ENCODE peak calls at places on chromosomes 1 and 21, in six cellular contexts. R, D, V, F, J and T are unnamed samples.

GRCh38 chr1:152654110-152654509 is 9.1 kb upstream of the LCE2D start:
- DNase-seq in V (peak; percentile 44), D (peak; percentile 18), R (peak; percentile 64), F (no peak), J (peak; percentile 23), T (peak; percentile 53)

GRCh38 chr1:117732956-117733355 is 127.1 kb downstream of the TENT5C start:
- DNase-seq in F (no peak), J (no peak), D (no peak), R (no peak), V (no peak), T (no peak)

GRCh38 chr21:15071012-15071411 is 6.2 kb upstream of the NRIP1 start:
- DNase-seq in F (no peak), V (no peak), R (no peak), J (no peak), D (no peak), T (no peak)

GRCh38 chr1:100122177-100122576 is 10.6 kb downstream of the SASS6 start:
- DNase-seq in R (no peak), F (no peak), D (peak; percentile 18), J (no peak), V (no peak), T (no peak)

GRCh38 chr1:107626075-107626796 is 338.7 kb downstream of the VAV3 start:
- DNase-seq in D (peak; percentile 8), R (no peak), F (no peak), V (peak; percentile 3), J (no peak), T (no peak)

GRCh38 chr1:11741919-11742598 is 6.1 kb downstream of the AGTRAP start:
- DNase-seq in R (no peak), D (peak; percentile 26), J (no peak), V (peak; percentile 36), F (no peak), T (no peak)

GRCh38 chr1:155323729-155324040 is 3.0 kb downstream of the RUSC1 start:
- DNase-seq in D (peak; percentile 92), J (peak; percentile 75), V (peak; percentile 95), F (peak; percentile 54), R (peak; percentile 92), T (peak; percentile 94)

GRCh38 chr1:75265792-75266191 is 131.6 kb downstream of the LHX8 start:
- DNase-seq in V (peak; percentile 73), F (no peak), R (peak; percentile 26), D (peak; percentile 26), J (no peak), T (peak; percentile 74)

GRCh38 chr1:154519661-154520060 is 17.4 kb upstream of the SHE start:
- DNase-seq in D (no peak), F (no peak), V (no peak), R (no peak), J (no peak), T (no peak)

GRCh38 chr1:2787163-2787911 is 14.2 kb downstream of the TTC34 start:
- DNase-seq in V (no peak), D (no peak), F (no peak), J (no peak), R (no peak), T (no peak)

GRCh38 chr21:23963454-23963853 is 1643.8 kb downstream of the MRPL39 start:
- DNase-seq in V (no peak), R (no peak), J (no peak), D (no peak), F (no peak), T (peak; percentile 10)

GRCh38 chr1:35876988-35877387 is 6.0 kb upstream of the AGO1 start:
- DNase-seq in D (no peak), F (no peak), R (peak; percentile 18), J (no peak), V (peak; percentile 54), T (peak; percentile 11)

GRCh38 chr21:44064852-44065403 is 42.3 kb upstream of the PWP2 start:
- DNase-seq in F (no peak), R (no peak), J (no peak), V (no peak), D (no peak), T (no peak)

GRCh38 chr1:20610950-20611349 is 22.1 kb downstream of the CDA start:
- DNase-seq in R (no peak), F (no peak), J (no peak), D (no peak), V (no peak), T (no peak)

GRCh38 chr1:215219372-215219771 is 136.8 kb downstream of the KCNK2 start:
- DNase-seq in F (no peak), R (no peak), J (no peak), V (no peak), D (no peak), T (no peak)

GRCh38 chr1:30748098-30748698 is 9.4 kb downstream of the LAPTM5 start:
- DNase-seq in D (peak; percentile 8), J (no peak), V (no peak), R (peak; percentile 45), F (no peak), T (no peak)

GRCh38 chr1:160115545-160116276 is at the start of gene ATP1A2:
- DNase-seq in D (no peak), R (peak; percentile 39), J (no peak), V (no peak), F (no peak), T (no peak)

GRCh38 chr1:20150326-20150705 is 11.2 kb downstream of the PLA2G2F start:
- DNase-seq in F (no peak), D (no peak), V (no peak), R (no peak), J (no peak), T (no peak)

GRCh38 chr1:47178665-47179022 is 11.2 kb downstream of the PDZK1IP1 start:
- DNase-seq in R (no peak), V (no peak), J (no peak), F (no peak), D (no peak), T (no peak)

GRCh38 chr1:216721878-216722277 is 1.4 kb downstream of the ESRRG start:
- DNase-seq in D (no peak), F (no peak), V (no peak), R (no peak), J (no peak), T (no peak)

GRCh38 chr1:228542376-228542775 is 55.2 kb downstream of the RNF187 start:
- DNase-seq in R (no peak), V (no peak), D (no peak), J (no peak), F (no peak), T (no peak)

GRCh38 chr1:236862231-236862591 is 67.1 kb downstream of the MTR start:
- DNase-seq in F (no peak), R (no peak), J (no peak), D (no peak), V (no peak), T (no peak)

GRCh38 chr1:156009404-156009803 is 11.3 kb downstream of the SSR2 start:
- DNase-seq in V (no peak), F (no peak), D (no peak), R (no peak), J (no peak), T (no peak)

GRCh38 chr1:178438432-178438831 is 58.3 kb downstream of the CLEC20A start:
- DNase-seq in V (peak; percentile 35), R (peak; percentile 2), D (peak; percentile 3), J (no peak), F (no peak), T (no peak)

GRCh38 chr1:7561331-7561921 is 209.7 kb upstream of the VAMP3 start:
- DNase-seq in V (peak; percentile 38), F (no peak), R (no peak), J (no peak), D (no peak), T (no peak)

GRCh38 chr1:183859865-183860264 is 54.9 kb downstream of the RGL1 start:
- DNase-seq in R (no peak), J (no peak), F (no peak), V (no peak), D (peak; percentile 67), T (no peak)

GRCh38 chr21:28104346-28104745 is 888.3 kb downstream of the LTN1 start:
- DNase-seq in F (no peak), D (peak; percentile 62), R (no peak), J (no peak), V (no peak), T (no peak)

GRCh38 chr1:54815086-54815876 is 14.2 kb upstream of the TTC22 start:
- DNase-seq in F (no peak), D (no peak), R (no peak), V (no peak), J (no peak), T (no peak)

GRCh38 chr21:44696572-44696971 is 400 bp upstream of the KRTAP10-12 start:
- DNase-seq in R (no peak), V (no peak), F (no peak), J (no peak), D (no peak), T (no peak)

GRCh38 chr1:48049823-48050539 is 52.8 kb upstream of the TRABD2B start:
- DNase-seq in F (no peak), J (no peak), D (no peak), V (peak; percentile 22), R (no peak), T (no peak)

GRCh38 chr1:84665703-84666317 is 24.5 kb downstream of the SSX2IP start:
- DNase-seq in V (no peak), F (no peak), D (no peak), J (no peak), R (peak; percentile 63), T (no peak)

GRCh38 chr1:43174873-43175272 is 2.7 kb downstream of the CFAP57 start:
- DNase-seq in F (no peak), J (no peak), D (no peak), V (no peak), R (no peak), T (no peak)

GRCh38 chr21:16535100-16535418 is 805.3 kb downstream of the USP25 start:
- DNase-seq in V (peak; percentile 88), F (no peak), D (peak; percentile 91), R (peak; percentile 88), J (no peak), T (peak; percentile 61)

GRCh38 chr1:184556665-184557064 is 169.8 kb downstream of the C1orf21 start:
- DNase-seq in D (no peak), F (no peak), R (no peak), V (no peak), J (no peak), T (no peak)

GRCh38 chr1:153608742-153609584 is 4.0 kb downstream of the S100A16 start:
- DNase-seq in F (no peak), J (no peak), V (peak; percentile 93), R (peak; percentile 88), D (peak; percentile 80), T (peak; percentile 98)